ENCODE peak calls at places on chromosomes 4 and X, in six cellular contexts. One of them, this sample, is unnamed.

GRCh38 chrX:131783555-131784338 is 239.4 kb upstream of the STK26 start:
- DNase-seq in Panc1: peak
- DNase-seq in mesenchymal stem cell: no peak
- DNase-seq in heart right ventricle: no peak
- DNase-seq in CD8-positive, alpha-beta T cell: peak
- DNase-seq in ascending aorta: peak
- DNase-seq in this sample: no peak

GRCh38 chrX:47030339-47030738 is 47.9 kb upstream of the RGN start:
- DNase-seq in Panc1: peak
- DNase-seq in mesenchymal stem cell: peak
- DNase-seq in heart right ventricle: no peak
- DNase-seq in CD8-positive, alpha-beta T cell: peak
- DNase-seq in ascending aorta: no peak
- DNase-seq in this sample: peak

GRCh38 chrX:47648376-47648775 is 2.0 kb downstream of the ELK1 start:
- DNase-seq in Panc1: no peak
- DNase-seq in mesenchymal stem cell: no peak
- DNase-seq in heart right ventricle: no peak
- DNase-seq in CD8-positive, alpha-beta T cell: no peak
- DNase-seq in ascending aorta: no peak
- DNase-seq in this sample: no peak

GRCh38 chrX:17792842-17793241 is 55.5 kb downstream of the SCML1 start:
- DNase-seq in Panc1: no peak
- DNase-seq in mesenchymal stem cell: no peak
- DNase-seq in heart right ventricle: no peak
- DNase-seq in CD8-positive, alpha-beta T cell: no peak
- DNase-seq in ascending aorta: no peak
- DNase-seq in this sample: no peak

GRCh38 chr4:71406459-71406963 is 67.7 kb downstream of the SLC4A4 start:
- DNase-seq in Panc1: no peak
- DNase-seq in mesenchymal stem cell: peak
- DNase-seq in heart right ventricle: no peak
- DNase-seq in CD8-positive, alpha-beta T cell: no peak
- DNase-seq in ascending aorta: no peak
- DNase-seq in this sample: peak

GRCh38 chr4:156615066-156615514 is 356.5 kb downstream of the PDGFC start:
- DNase-seq in Panc1: no peak
- DNase-seq in mesenchymal stem cell: no peak
- DNase-seq in heart right ventricle: no peak
- DNase-seq in CD8-positive, alpha-beta T cell: no peak
- DNase-seq in ascending aorta: no peak
- DNase-seq in this sample: no peak

GRCh38 chr4:128279624-128280225 is 7.9 kb downstream of the PGRMC2 start:
- DNase-seq in Panc1: no peak
- DNase-seq in mesenchymal stem cell: no peak
- DNase-seq in heart right ventricle: no peak
- DNase-seq in CD8-positive, alpha-beta T cell: no peak
- DNase-seq in ascending aorta: no peak
- DNase-seq in this sample: no peak

GRCh38 chr4:136314686-136315085 is 1217.6 kb downstream of the PCDH18 start:
- DNase-seq in Panc1: no peak
- DNase-seq in mesenchymal stem cell: no peak
- DNase-seq in heart right ventricle: no peak
- DNase-seq in CD8-positive, alpha-beta T cell: no peak
- DNase-seq in ascending aorta: no peak
- DNase-seq in this sample: no peak

GRCh38 chr4:931194-931959 is 739 bp downstream of the GAK start:
- DNase-seq in Panc1: no peak
- DNase-seq in mesenchymal stem cell: peak
- DNase-seq in heart right ventricle: no peak
- DNase-seq in CD8-positive, alpha-beta T cell: peak
- DNase-seq in ascending aorta: peak
- DNase-seq in this sample: peak

GRCh38 chr4:15423285-15423711 is 4.5 kb upstream of the C1QTNF7 start:
- DNase-seq in Panc1: no peak
- DNase-seq in mesenchymal stem cell: no peak
- DNase-seq in heart right ventricle: no peak
- DNase-seq in CD8-positive, alpha-beta T cell: no peak
- DNase-seq in ascending aorta: no peak
- DNase-seq in this sample: no peak

DNA sequence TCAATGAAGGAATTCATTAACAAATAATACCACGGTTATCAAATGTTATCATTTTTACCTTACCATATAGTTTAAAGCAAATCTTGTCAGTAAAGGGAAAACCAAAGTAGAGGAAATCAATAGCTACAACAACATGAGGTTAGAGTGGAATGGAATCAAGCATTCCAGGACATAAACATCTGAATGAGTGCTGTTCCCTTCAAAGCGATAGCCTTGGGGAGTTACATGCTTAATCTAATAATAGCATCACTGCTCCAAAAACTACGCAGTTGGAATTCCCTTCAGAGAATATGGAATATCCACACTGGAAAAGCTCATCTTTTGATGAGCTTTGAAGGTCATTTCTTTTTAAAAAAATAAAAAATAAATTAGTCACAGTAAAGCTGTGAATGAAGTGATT is 31.2 kb downstream of the PDE5A start:
- DNase-seq in Panc1: no peak
- DNase-seq in mesenchymal stem cell: peak
- DNase-seq in heart right ventricle: no peak
- DNase-seq in CD8-positive, alpha-beta T cell: no peak
- DNase-seq in ascending aorta: no peak
- DNase-seq in this sample: no peak
- H3K4me3 ChIP-seq in Panc1: no peak
- H3K4me3 ChIP-seq in mesenchymal stem cell: no peak
- H3K4me3 ChIP-seq in heart right ventricle: no peak
- H3K4me3 ChIP-seq in CD8-positive, alpha-beta T cell: no peak
- H3K4me3 ChIP-seq in ascending aorta: no peak
- H3K4me3 ChIP-seq in this sample: no peak

GRCh38 chr4:57119054-57119651 is 9.0 kb upstream of the IGFBP7 start:
- DNase-seq in Panc1: no peak
- DNase-seq in mesenchymal stem cell: peak
- DNase-seq in heart right ventricle: peak
- DNase-seq in CD8-positive, alpha-beta T cell: no peak
- DNase-seq in ascending aorta: peak
- DNase-seq in this sample: no peak
- H3K4me3 ChIP-seq in Panc1: no peak
- H3K4me3 ChIP-seq in mesenchymal stem cell: no peak
- H3K4me3 ChIP-seq in heart right ventricle: peak
- H3K4me3 ChIP-seq in CD8-positive, alpha-beta T cell: no peak
- H3K4me3 ChIP-seq in ascending aorta: peak
- H3K4me3 ChIP-seq in this sample: no peak

GRCh38 chr4:153274967-153275366 is 69.5 kb upstream of the MND1 start:
- DNase-seq in Panc1: no peak
- DNase-seq in mesenchymal stem cell: no peak
- DNase-seq in heart right ventricle: no peak
- DNase-seq in CD8-positive, alpha-beta T cell: no peak
- DNase-seq in ascending aorta: no peak
- DNase-seq in this sample: no peak
- H3K4me3 ChIP-seq in Panc1: no peak
- H3K4me3 ChIP-seq in mesenchymal stem cell: no peak
- H3K4me3 ChIP-seq in heart right ventricle: no peak
- H3K4me3 ChIP-seq in CD8-positive, alpha-beta T cell: no peak
- H3K4me3 ChIP-seq in ascending aorta: no peak
- H3K4me3 ChIP-seq in this sample: no peak

GRCh38 chrX:2627272-2627867 is 63.7 kb upstream of the CD99 start:
- DNase-seq in Panc1: no peak
- DNase-seq in mesenchymal stem cell: peak
- DNase-seq in heart right ventricle: no peak
- DNase-seq in CD8-positive, alpha-beta T cell: peak
- DNase-seq in ascending aorta: no peak
- DNase-seq in this sample: no peak
- H3K4me3 ChIP-seq in Panc1: no peak
- H3K4me3 ChIP-seq in mesenchymal stem cell: no peak
- H3K4me3 ChIP-seq in heart right ventricle: no peak
- H3K4me3 ChIP-seq in CD8-positive, alpha-beta T cell: no peak
- H3K4me3 ChIP-seq in ascending aorta: no peak
- H3K4me3 ChIP-seq in this sample: no peak

GRCh38 chrX:68686684-68687045 is 39.2 kb downstream of the STARD8 start:
- DNase-seq in Panc1: no peak
- DNase-seq in mesenchymal stem cell: peak
- DNase-seq in heart right ventricle: no peak
- DNase-seq in CD8-positive, alpha-beta T cell: no peak
- DNase-seq in ascending aorta: no peak
- DNase-seq in this sample: no peak
- H3K4me3 ChIP-seq in Panc1: peak
- H3K4me3 ChIP-seq in mesenchymal stem cell: no peak
- H3K4me3 ChIP-seq in heart right ventricle: peak
- H3K4me3 ChIP-seq in CD8-positive, alpha-beta T cell: no peak
- H3K4me3 ChIP-seq in ascending aorta: no peak
- H3K4me3 ChIP-seq in this sample: peak

GRCh38 chrX:153967536-153968214 is 3.9 kb downstream of the HCFC1 start:
- DNase-seq in Panc1: no peak
- DNase-seq in mesenchymal stem cell: no peak
- DNase-seq in heart right ventricle: no peak
- DNase-seq in CD8-positive, alpha-beta T cell: peak
- DNase-seq in ascending aorta: no peak
- DNase-seq in this sample: no peak
- H3K4me3 ChIP-seq in Panc1: no peak
- H3K4me3 ChIP-seq in mesenchymal stem cell: no peak
- H3K4me3 ChIP-seq in heart right ventricle: no peak
- H3K4me3 ChIP-seq in CD8-positive, alpha-beta T cell: peak
- H3K4me3 ChIP-seq in ascending aorta: no peak
- H3K4me3 ChIP-seq in this sample: no peak